ENCODE peak calls at places on chromosome 15, in eight cellular contexts. One of them, this sample, is unnamed.
A peak's percentile ranks its signal among the peaks of the same experiment; 100 is the strongest.

GRCh38 chr15:95174281-95174680 is 942.9 kb downstream of the MCTP2 start:
- DNase-seq in hepatocyte: no peak
- DNase-seq in PC-3: no peak
- DNase-seq in GM23248: peak; percentile 44
- DNase-seq in MM.1S: no peak
- DNase-seq in SK-N-SH: no peak
- DNase-seq in GM23338: no peak
- DNase-seq in OCI-LY7: no peak
- DNase-seq in this sample: no peak

GRCh38 chr15:73767794-73768501 is 14.8 kb upstream of the INSYN1 start:
- DNase-seq in OCI-LY7: no peak
- DNase-seq in PC-3: no peak
- DNase-seq in SK-N-SH: no peak
- DNase-seq in hepatocyte: no peak
- DNase-seq in MM.1S: no peak
- DNase-seq in GM23248: no peak
- DNase-seq in GM23338: peak; percentile 78
- DNase-seq in this sample: no peak

GRCh38 chr15:90884719-90885431 is 571 bp downstream of the FES start:
- DNase-seq in hepatocyte: no peak
- DNase-seq in GM23338: no peak
- DNase-seq in MM.1S: no peak
- DNase-seq in GM23248: no peak
- DNase-seq in OCI-LY7: no peak
- DNase-seq in SK-N-SH: no peak
- DNase-seq in PC-3: no peak
- DNase-seq in this sample: no peak

GRCh38 chr15:58932791-58933310 is 628 bp downstream of the SLTM start:
- DNase-seq in OCI-LY7: no peak
- DNase-seq in hepatocyte: peak; percentile 71
- DNase-seq in GM23248: peak; percentile 75
- DNase-seq in SK-N-SH: peak; percentile 77
- DNase-seq in PC-3: peak; percentile 9
- DNase-seq in MM.1S: peak; percentile 16
- DNase-seq in GM23338: peak; percentile 42
- DNase-seq in this sample: peak; percentile 70

GRCh38 chr15:62957130-62957529 is 85.4 kb upstream of the TPM1 start:
- DNase-seq in hepatocyte: no peak
- DNase-seq in GM23248: peak; percentile 65
- DNase-seq in PC-3: peak; percentile 23
- DNase-seq in MM.1S: no peak
- DNase-seq in GM23338: no peak
- DNase-seq in SK-N-SH: no peak
- DNase-seq in OCI-LY7: no peak
- DNase-seq in this sample: no peak

GRCh38 chr15:25675396-25675795 is 187.7 kb downstream of the ATP10A start:
- DNase-seq in PC-3: no peak
- DNase-seq in OCI-LY7: no peak
- DNase-seq in GM23248: no peak
- DNase-seq in GM23338: no peak
- DNase-seq in MM.1S: no peak
- DNase-seq in SK-N-SH: no peak
- DNase-seq in hepatocyte: no peak
- DNase-seq in this sample: no peak

GRCh38 chr15:38885001-38885400 is 320.4 kb upstream of the RASGRP1 start:
- DNase-seq in hepatocyte: no peak
- DNase-seq in MM.1S: no peak
- DNase-seq in GM23338: no peak
- DNase-seq in PC-3: no peak
- DNase-seq in SK-N-SH: no peak
- DNase-seq in OCI-LY7: no peak
- DNase-seq in GM23248: peak; percentile 74
- DNase-seq in this sample: no peak

GRCh38 chr15:58551764-58552504 is 120.1 kb downstream of the LIPC start:
- DNase-seq in MM.1S: no peak
- DNase-seq in PC-3: peak; percentile 70
- DNase-seq in OCI-LY7: no peak
- DNase-seq in SK-N-SH: no peak
- DNase-seq in hepatocyte: peak; percentile 65
- DNase-seq in GM23338: peak; percentile 47
- DNase-seq in GM23248: peak; percentile 94
- DNase-seq in this sample: no peak

GRCh38 chr15:54820098-54820497 is 376.6 kb downstream of the RSL24D1 start:
- DNase-seq in SK-N-SH: no peak
- DNase-seq in GM23338: no peak
- DNase-seq in GM23248: no peak
- DNase-seq in PC-3: no peak
- DNase-seq in OCI-LY7: no peak
- DNase-seq in hepatocyte: no peak
- DNase-seq in MM.1S: no peak
- DNase-seq in this sample: no peak

GRCh38 chr15:87312221-87312620 is 944.3 kb downstream of the NTRK3 start:
- DNase-seq in GM23338: no peak
- DNase-seq in PC-3: no peak
- DNase-seq in SK-N-SH: no peak
- DNase-seq in hepatocyte: no peak
- DNase-seq in GM23248: no peak
- DNase-seq in OCI-LY7: no peak
- DNase-seq in MM.1S: no peak
- DNase-seq in this sample: no peak

GRCh38 chr15:74619916-74620635 is 4.4 kb downstream of the CLK3 start:
- DNase-seq in MM.1S: no peak
- DNase-seq in OCI-LY7: no peak
- DNase-seq in PC-3: no peak
- DNase-seq in SK-N-SH: no peak
- DNase-seq in hepatocyte: no peak
- DNase-seq in GM23338: no peak
- DNase-seq in GM23248: no peak
- DNase-seq in this sample: no peak

GRCh38 chr15:85456798-85457197 is 76.4 kb downstream of the AKAP13 start:
- DNase-seq in OCI-LY7: no peak
- DNase-seq in PC-3: no peak
- DNase-seq in SK-N-SH: no peak
- DNase-seq in GM23248: no peak
- DNase-seq in hepatocyte: no peak
- DNase-seq in GM23338: no peak
- DNase-seq in MM.1S: no peak
- DNase-seq in this sample: peak; percentile 59

GRCh38 chr15:101329309-101329863 is 34.3 kb upstream of the SNRPA1 start:
- DNase-seq in GM23338: no peak
- DNase-seq in OCI-LY7: no peak
- DNase-seq in hepatocyte: no peak
- DNase-seq in PC-3: no peak
- DNase-seq in SK-N-SH: no peak
- DNase-seq in MM.1S: no peak
- DNase-seq in GM23248: no peak
- DNase-seq in this sample: no peak

GRCh38 chr15:83327041-83327440 is 42.6 kb upstream of the BNC1 start:
- DNase-seq in SK-N-SH: no peak
- DNase-seq in PC-3: no peak
- DNase-seq in GM23338: no peak
- DNase-seq in GM23248: no peak
- DNase-seq in MM.1S: no peak
- DNase-seq in hepatocyte: no peak
- DNase-seq in OCI-LY7: no peak
- DNase-seq in this sample: no peak

GRCh38 chr15:69475769-69476358 is 23.2 kb downstream of the RPLP1 start:
- DNase-seq in MM.1S: peak; percentile 59
- DNase-seq in OCI-LY7: peak; percentile 56
- DNase-seq in PC-3: peak; percentile 80
- DNase-seq in hepatocyte: peak; percentile 87
- DNase-seq in GM23248: peak; percentile 81
- DNase-seq in GM23338: peak; percentile 83
- DNase-seq in SK-N-SH: peak; percentile 85
- DNase-seq in this sample: peak; percentile 85

GRCh38 chr15:49235446-49236207 is 65.6 kb downstream of the GALK2 start:
- DNase-seq in SK-N-SH: peak; percentile 44
- DNase-seq in OCI-LY7: peak; percentile 74
- DNase-seq in GM23248: peak; percentile 87
- DNase-seq in PC-3: peak; percentile 60
- DNase-seq in MM.1S: peak; percentile 89
- DNase-seq in hepatocyte: peak; percentile 67
- DNase-seq in GM23338: peak; percentile 83
- DNase-seq in this sample: peak; percentile 85

GRCh38 chr15:56369234-56369633 is 4.0 kb downstream of the TEX9 start:
- DNase-seq in SK-N-SH: no peak
- DNase-seq in GM23338: no peak
- DNase-seq in hepatocyte: no peak
- DNase-seq in PC-3: no peak
- DNase-seq in GM23248: no peak
- DNase-seq in OCI-LY7: peak; percentile 33
- DNase-seq in MM.1S: peak; percentile 46
- DNase-seq in this sample: no peak

GRCh38 chr15:99434506-99435137 is 131.2 kb upstream of the MEF2A start:
- DNase-seq in MM.1S: no peak
- DNase-seq in PC-3: no peak
- DNase-seq in SK-N-SH: no peak
- DNase-seq in GM23338: no peak
- DNase-seq in hepatocyte: no peak
- DNase-seq in GM23248: no peak
- DNase-seq in OCI-LY7: no peak
- DNase-seq in this sample: no peak

GRCh38 chr15:65819563-65819960 is 27.5 kb upstream of the DENND4A start:
- DNase-seq in SK-N-SH: no peak
- DNase-seq in hepatocyte: no peak
- DNase-seq in PC-3: no peak
- DNase-seq in GM23338: no peak
- DNase-seq in OCI-LY7: no peak
- DNase-seq in GM23248: no peak
- DNase-seq in MM.1S: no peak
- DNase-seq in this sample: no peak

GRCh38 chr15:57485869-57486268 is 105.8 kb upstream of the MYZAP start:
- DNase-seq in PC-3: peak; percentile 90
- DNase-seq in GM23338: peak; percentile 49
- DNase-seq in OCI-LY7: no peak
- DNase-seq in GM23248: peak; percentile 93
- DNase-seq in SK-N-SH: no peak
- DNase-seq in hepatocyte: peak; percentile 81
- DNase-seq in MM.1S: no peak
- DNase-seq in this sample: no peak

GRCh38 chr15:60086676-60087446 is 82.8 kb downstream of the FOXB1 start:
- DNase-seq in OCI-LY7: no peak
- DNase-seq in PC-3: no peak
- DNase-seq in SK-N-SH: no peak
- DNase-seq in hepatocyte: no peak
- DNase-seq in GM23338: no peak
- DNase-seq in MM.1S: no peak
- DNase-seq in GM23248: no peak
- DNase-seq in this sample: no peak

GRCh38 chr15:90104551-90104950 is 2.3 kb upstream of the IDH2 start:
- DNase-seq in OCI-LY7: no peak
- DNase-seq in SK-N-SH: no peak
- DNase-seq in hepatocyte: no peak
- DNase-seq in PC-3: peak; percentile 85
- DNase-seq in GM23338: no peak
- DNase-seq in MM.1S: no peak
- DNase-seq in GM23248: no peak
- DNase-seq in this sample: no peak

DNA sequence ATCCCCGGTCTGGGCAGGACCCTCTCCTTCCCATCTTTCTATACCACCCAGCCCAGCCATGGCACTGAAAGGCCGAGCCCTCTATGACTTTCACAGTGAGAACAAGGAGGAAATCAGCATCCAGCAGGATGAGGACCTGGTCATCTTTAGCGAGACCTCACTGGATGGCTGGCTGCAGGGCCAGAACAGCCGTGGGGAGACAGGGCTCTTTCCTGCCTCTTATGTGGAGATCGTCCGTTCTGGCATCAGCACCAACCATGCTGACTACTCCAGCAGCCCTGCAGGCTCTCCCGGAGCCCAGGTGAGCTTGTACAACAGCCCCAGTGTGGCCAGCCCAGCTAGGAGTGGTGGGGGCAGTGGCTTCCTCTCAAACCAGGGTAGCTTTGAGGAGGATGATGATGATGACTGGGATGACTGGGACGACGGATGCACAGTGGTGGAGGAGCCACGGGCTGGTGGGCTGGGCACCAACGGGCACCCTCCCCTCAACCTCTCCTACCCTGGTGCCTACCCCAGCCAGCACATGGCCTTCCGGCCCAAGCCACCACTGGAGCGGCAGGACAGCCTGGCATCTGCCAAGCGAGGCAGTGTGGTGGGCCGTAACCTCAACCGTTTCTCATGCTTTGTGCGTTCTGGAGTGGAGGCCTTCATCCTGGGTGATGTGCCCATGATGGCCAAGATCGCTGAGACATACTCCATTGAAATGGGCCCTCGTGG is 1.5 kb downstream of the SNX33 start:
- DNase-seq in OCI-LY7: no peak
- DNase-seq in GM23248: no peak
- DNase-seq in MM.1S: no peak
- DNase-seq in SK-N-SH: no peak
- DNase-seq in GM23338: no peak
- DNase-seq in PC-3: no peak
- DNase-seq in hepatocyte: no peak
- DNase-seq in this sample: no peak
- H4K20me1 ChIP-seq in OCI-LY7: no peaks in the 10 kb centered on the region
- H4K20me1 ChIP-seq in GM23248: no peaks in the 10 kb centered on the region
- H4K20me1 ChIP-seq in MM.1S: no peaks in the 10 kb centered on the region
- H4K20me1 ChIP-seq in SK-N-SH: peaks cover 40% of the 10 kb centered on the region
- H4K20me1 ChIP-seq in GM23338: peaks cover 12% of the 10 kb centered on the region
- H4K20me1 ChIP-seq in PC-3: no peaks in the 10 kb centered on the region
- H4K20me1 ChIP-seq in hepatocyte: peaks cover 41% of the 10 kb centered on the region
- H4K20me1 ChIP-seq in this sample: no peaks in the 10 kb centered on the region

GRCh38 chr15:80034633-80035032 is 24.8 kb upstream of the ZFAND6 start:
- DNase-seq in MM.1S: no peak
- DNase-seq in hepatocyte: no peak
- DNase-seq in GM23338: no peak
- DNase-seq in SK-N-SH: no peak
- DNase-seq in GM23248: no peak
- DNase-seq in PC-3: no peak
- DNase-seq in OCI-LY7: no peak
- DNase-seq in this sample: no peak
- H3K4me3 ChIP-seq in MM.1S: no peak overlapping the region
- H3K4me3 ChIP-seq in hepatocyte: no peak overlapping the region
- H3K4me3 ChIP-seq in GM23338: no peak overlapping the region
- H3K4me3 ChIP-seq in SK-N-SH: no peak overlapping the region
- H3K4me3 ChIP-seq in GM23248: no peak overlapping the region
- H3K4me3 ChIP-seq in PC-3: no peak overlapping the region
- H3K4me3 ChIP-seq in OCI-LY7: no peak overlapping the region
- H3K4me3 ChIP-seq in this sample: no peak overlapping the region

DNA sequence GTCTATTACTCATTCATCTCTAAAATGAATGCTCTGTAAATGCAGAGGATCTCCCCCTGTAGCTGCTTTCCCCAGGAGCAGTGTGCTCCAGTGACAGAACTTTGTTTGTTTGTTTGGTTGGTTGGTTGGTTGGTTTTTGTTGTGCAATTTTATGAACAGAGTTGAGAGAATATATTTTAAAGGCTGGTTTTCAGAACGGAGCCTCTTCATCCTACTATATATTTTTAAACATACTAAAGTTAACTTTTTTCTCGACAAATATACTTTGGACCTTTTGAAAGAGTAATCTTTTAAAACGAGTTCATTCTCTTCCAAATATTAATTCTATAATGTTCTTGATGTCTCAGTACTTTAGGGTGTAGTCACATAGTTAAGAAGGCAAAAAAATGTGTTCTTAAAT is 20.2 kb downstream of the RYR3 start:
- DNase-seq in hepatocyte: no peak
- DNase-seq in MM.1S: no peak
- DNase-seq in SK-N-SH: no peak
- DNase-seq in GM23338: no peak
- DNase-seq in GM23248: no peak
- DNase-seq in OCI-LY7: no peak
- DNase-seq in PC-3: no peak
- DNase-seq in this sample: no peak
- H3K9me2 ChIP-seq in hepatocyte: no peaks in the 10 kb centered on the region
- H3K9me2 ChIP-seq in MM.1S: no peaks in the 10 kb centered on the region
- H3K9me2 ChIP-seq in SK-N-SH: no peaks in the 10 kb centered on the region
- H3K9me2 ChIP-seq in GM23338: no peaks in the 10 kb centered on the region
- H3K9me2 ChIP-seq in GM23248: no peaks in the 10 kb centered on the region
- H3K9me2 ChIP-seq in OCI-LY7: no peaks in the 10 kb centered on the region
- H3K9me2 ChIP-seq in PC-3: no peaks in the 10 kb centered on the region
- H3K9me2 ChIP-seq in this sample: no peaks in the 10 kb centered on the region

GRCh38 chr15:40901053-40901443 is 6.8 kb downstream of the VPS18 start:
- DNase-seq in PC-3: no peak
- DNase-seq in MM.1S: no peak
- DNase-seq in OCI-LY7: no peak
- DNase-seq in GM23338: no peak
- DNase-seq in hepatocyte: no peak
- DNase-seq in SK-N-SH: no peak
- DNase-seq in GM23248: no peak
- DNase-seq in this sample: no peak
- H4K20me1 ChIP-seq in PC-3: peaks cover 7% of the 10 kb centered on the region
- H4K20me1 ChIP-seq in MM.1S: no peaks in the 10 kb centered on the region
- H4K20me1 ChIP-seq in OCI-LY7: peaks cover 1% of the 10 kb centered on the region
- H4K20me1 ChIP-seq in GM23338: peaks cover 18% of the 10 kb centered on the region
- H4K20me1 ChIP-seq in hepatocyte: peaks cover 23% of the 10 kb centered on the region
- H4K20me1 ChIP-seq in SK-N-SH: peaks cover 20% of the 10 kb centered on the region
- H4K20me1 ChIP-seq in GM23248: no peaks in the 10 kb centered on the region
- H4K20me1 ChIP-seq in this sample: peaks cover 3% of the 10 kb centered on the region